ENCODE peak calls at places on chromosomes 16 and 17, in nine cellular contexts. One of them, this sample, is unnamed.

GRCh38 chr17:16456770-16457316 is 35.1 kb downstream of the LRRC75A start:
- DNase-seq in T-cell: no peak
- DNase-seq in transverse colon: no peak
- DNase-seq in NCI-H1417: no peak
- DNase-seq in skeletal muscle cell: no peak
- DNase-seq in stimulated activated CD4-positive, alpha-beta T cell treated with anti-CD3 and anti-CD28 coated beads, Interleukin-4, amount 100 ng/mL, for 24 hours: no peak
- DNase-seq in left kidney: peak
- DNase-seq in EH: no peak
- DNase-seq in T1000: no peak
- DNase-seq in this sample: no peak

GRCh38 chr16:89612415-89612814 is 1.0 kb upstream of the DPEP1 start:
- DNase-seq in stimulated activated CD4-positive, alpha-beta T cell treated with anti-CD3 and anti-CD28 coated beads, Interleukin-4, amount 100 ng/mL, for 24 hours: no peak
- DNase-seq in skeletal muscle cell: no peak
- DNase-seq in T-cell: no peak
- DNase-seq in left kidney: no peak
- DNase-seq in transverse colon: no peak
- DNase-seq in T1000: no peak
- DNase-seq in NCI-H1417: no peak
- DNase-seq in EH: no peak
- DNase-seq in this sample: no peak

GRCh38 chr17:80109713-80110446 is 8.5 kb downstream of the GAA start:
- DNase-seq in left kidney: no peak
- DNase-seq in NCI-H1417: peak
- DNase-seq in EH: no peak
- DNase-seq in transverse colon: no peak
- DNase-seq in T-cell: no peak
- DNase-seq in T1000: no peak
- DNase-seq in stimulated activated CD4-positive, alpha-beta T cell treated with anti-CD3 and anti-CD28 coated beads, Interleukin-4, amount 100 ng/mL, for 24 hours: no peak
- DNase-seq in skeletal muscle cell: no peak
- DNase-seq in this sample: no peak

GRCh38 chr16:90018297-90019200 is 707 bp downstream of the DBNDD1 start:
- DNase-seq in stimulated activated CD4-positive, alpha-beta T cell treated with anti-CD3 and anti-CD28 coated beads, Interleukin-4, amount 100 ng/mL, for 24 hours: no peak
- DNase-seq in T1000: no peak
- DNase-seq in left kidney: peak
- DNase-seq in T-cell: no peak
- DNase-seq in transverse colon: peak
- DNase-seq in NCI-H1417: peak
- DNase-seq in EH: no peak
- DNase-seq in skeletal muscle cell: no peak
- DNase-seq in this sample: no peak

GRCh38 chr17:31495049-31495885 is 103.8 kb downstream of the RAB11FIP4 start:
- DNase-seq in stimulated activated CD4-positive, alpha-beta T cell treated with anti-CD3 and anti-CD28 coated beads, Interleukin-4, amount 100 ng/mL, for 24 hours: no peak
- DNase-seq in transverse colon: peak
- DNase-seq in skeletal muscle cell: no peak
- DNase-seq in NCI-H1417: no peak
- DNase-seq in EH: no peak
- DNase-seq in T1000: no peak
- DNase-seq in left kidney: peak
- DNase-seq in T-cell: no peak
- DNase-seq in this sample: no peak

GRCh38 chr16:51137097-51137496 is 14.0 kb downstream of the SALL1 start:
- DNase-seq in stimulated activated CD4-positive, alpha-beta T cell treated with anti-CD3 and anti-CD28 coated beads, Interleukin-4, amount 100 ng/mL, for 24 hours: no peak
- DNase-seq in NCI-H1417: no peak
- DNase-seq in T1000: no peak
- DNase-seq in skeletal muscle cell: no peak
- DNase-seq in left kidney: no peak
- DNase-seq in EH: peak
- DNase-seq in transverse colon: no peak
- DNase-seq in T-cell: no peak
- DNase-seq in this sample: no peak

GRCh38 chr17:69729937-69730336 is 315.4 kb downstream of the MAP2K6 start:
- DNase-seq in NCI-H1417: no peak
- DNase-seq in left kidney: no peak
- DNase-seq in stimulated activated CD4-positive, alpha-beta T cell treated with anti-CD3 and anti-CD28 coated beads, Interleukin-4, amount 100 ng/mL, for 24 hours: no peak
- DNase-seq in skeletal muscle cell: no peak
- DNase-seq in T1000: no peak
- DNase-seq in T-cell: no peak
- DNase-seq in EH: peak
- DNase-seq in transverse colon: no peak
- DNase-seq in this sample: no peak

GRCh38 chr16:4679854-4680636 is 13.3 kb upstream of the NUDT16L1 start:
- DNase-seq in EH: no peak
- DNase-seq in T1000: peak
- DNase-seq in T-cell: no peak
- DNase-seq in left kidney: no peak
- DNase-seq in NCI-H1417: no peak
- DNase-seq in skeletal muscle cell: no peak
- DNase-seq in transverse colon: peak
- DNase-seq in stimulated activated CD4-positive, alpha-beta T cell treated with anti-CD3 and anti-CD28 coated beads, Interleukin-4, amount 100 ng/mL, for 24 hours: no peak
- DNase-seq in this sample: no peak

GRCh38 chr17:39618252-39618913 is 8.4 kb upstream of the PPP1R1B start:
- DNase-seq in T1000: no peak
- DNase-seq in NCI-H1417: peak
- DNase-seq in EH: no peak
- DNase-seq in stimulated activated CD4-positive, alpha-beta T cell treated with anti-CD3 and anti-CD28 coated beads, Interleukin-4, amount 100 ng/mL, for 24 hours: no peak
- DNase-seq in left kidney: peak
- DNase-seq in transverse colon: peak
- DNase-seq in skeletal muscle cell: no peak
- DNase-seq in T-cell: no peak
- DNase-seq in this sample: no peak

GRCh38 chr16:88923926-88924833 is 52.8 kb downstream of the CBFA2T3 start:
- DNase-seq in T1000: no peak
- DNase-seq in stimulated activated CD4-positive, alpha-beta T cell treated with anti-CD3 and anti-CD28 coated beads, Interleukin-4, amount 100 ng/mL, for 24 hours: no peak
- DNase-seq in transverse colon: no peak
- DNase-seq in skeletal muscle cell: no peak
- DNase-seq in NCI-H1417: no peak
- DNase-seq in EH: no peak
- DNase-seq in T-cell: no peak
- DNase-seq in left kidney: no peak
- DNase-seq in this sample: no peak

GRCh38 chr16:410516-411178 is 9.0 kb downstream of the DECR2 start:
- DNase-seq in left kidney: peak
- DNase-seq in EH: no peak
- DNase-seq in stimulated activated CD4-positive, alpha-beta T cell treated with anti-CD3 and anti-CD28 coated beads, Interleukin-4, amount 100 ng/mL, for 24 hours: no peak
- DNase-seq in skeletal muscle cell: no peak
- DNase-seq in T1000: no peak
- DNase-seq in T-cell: no peak
- DNase-seq in NCI-H1417: no peak
- DNase-seq in transverse colon: no peak
- DNase-seq in this sample: no peak

GRCh38 chr16:23836078-23836403 is 258 bp downstream of the PRKCB start:
- DNase-seq in left kidney: no peak
- DNase-seq in T1000: no peak
- DNase-seq in T-cell: no peak
- DNase-seq in skeletal muscle cell: no peak
- DNase-seq in transverse colon: no peak
- DNase-seq in stimulated activated CD4-positive, alpha-beta T cell treated with anti-CD3 and anti-CD28 coated beads, Interleukin-4, amount 100 ng/mL, for 24 hours: no peak
- DNase-seq in EH: no peak
- DNase-seq in NCI-H1417: no peak
- DNase-seq in this sample: no peak

GRCh38 chr17:51912939-51913338 is 245.6 kb downstream of the CA10 start:
- DNase-seq in skeletal muscle cell: no peak
- DNase-seq in transverse colon: no peak
- DNase-seq in EH: no peak
- DNase-seq in NCI-H1417: no peak
- DNase-seq in stimulated activated CD4-positive, alpha-beta T cell treated with anti-CD3 and anti-CD28 coated beads, Interleukin-4, amount 100 ng/mL, for 24 hours: no peak
- DNase-seq in T-cell: no peak
- DNase-seq in left kidney: no peak
- DNase-seq in T1000: no peak
- DNase-seq in this sample: no peak

GRCh38 chr16:52128407-52128806 is 418.5 kb downstream of the TOX3 start:
- DNase-seq in T-cell: no peak
- DNase-seq in stimulated activated CD4-positive, alpha-beta T cell treated with anti-CD3 and anti-CD28 coated beads, Interleukin-4, amount 100 ng/mL, for 24 hours: no peak
- DNase-seq in left kidney: no peak
- DNase-seq in EH: no peak
- DNase-seq in skeletal muscle cell: no peak
- DNase-seq in T1000: no peak
- DNase-seq in NCI-H1417: no peak
- DNase-seq in transverse colon: no peak
- DNase-seq in this sample: no peak

GRCh38 chr17:59829217-59830006 is 63.3 kb downstream of the TUBD1 start:
- DNase-seq in EH: peak
- DNase-seq in T1000: peak
- DNase-seq in NCI-H1417: peak
- DNase-seq in transverse colon: no peak
- DNase-seq in skeletal muscle cell: peak
- DNase-seq in left kidney: peak
- DNase-seq in stimulated activated CD4-positive, alpha-beta T cell treated with anti-CD3 and anti-CD28 coated beads, Interleukin-4, amount 100 ng/mL, for 24 hours: peak
- DNase-seq in T-cell: no peak
- DNase-seq in this sample: peak

GRCh38 chr16:31459722-31460581 is 651 bp downstream of the ARMC5 start:
- DNase-seq in left kidney: peak
- DNase-seq in stimulated activated CD4-positive, alpha-beta T cell treated with anti-CD3 and anti-CD28 coated beads, Interleukin-4, amount 100 ng/mL, for 24 hours: peak
- DNase-seq in skeletal muscle cell: peak
- DNase-seq in T1000: peak
- DNase-seq in EH: peak
- DNase-seq in T-cell: peak
- DNase-seq in NCI-H1417: peak
- DNase-seq in transverse colon: peak
- DNase-seq in this sample: peak

GRCh38 chr16:51039638-51040331 is 111.3 kb downstream of the SALL1 start:
- DNase-seq in EH: no peak
- DNase-seq in left kidney: no peak
- DNase-seq in T-cell: no peak
- DNase-seq in skeletal muscle cell: no peak
- DNase-seq in T1000: no peak
- DNase-seq in stimulated activated CD4-positive, alpha-beta T cell treated with anti-CD3 and anti-CD28 coated beads, Interleukin-4, amount 100 ng/mL, for 24 hours: no peak
- DNase-seq in NCI-H1417: no peak
- DNase-seq in transverse colon: no peak
- DNase-seq in this sample: no peak

GRCh38 chr17:29619251-29619650 is 3.5 kb downstream of the CORO6 start:
- DNase-seq in transverse colon: no peak
- DNase-seq in skeletal muscle cell: no peak
- DNase-seq in EH: peak
- DNase-seq in T-cell: no peak
- DNase-seq in T1000: no peak
- DNase-seq in left kidney: peak
- DNase-seq in NCI-H1417: no peak
- DNase-seq in stimulated activated CD4-positive, alpha-beta T cell treated with anti-CD3 and anti-CD28 coated beads, Interleukin-4, amount 100 ng/mL, for 24 hours: no peak
- DNase-seq in this sample: no peak

GRCh38 chr17:75370288-75370687 is 35.2 kb downstream of the GRB2 start:
- DNase-seq in transverse colon: no peak
- DNase-seq in left kidney: no peak
- DNase-seq in NCI-H1417: no peak
- DNase-seq in stimulated activated CD4-positive, alpha-beta T cell treated with anti-CD3 and anti-CD28 coated beads, Interleukin-4, amount 100 ng/mL, for 24 hours: no peak
- DNase-seq in skeletal muscle cell: no peak
- DNase-seq in T-cell: no peak
- DNase-seq in T1000: no peak
- DNase-seq in EH: no peak
- DNase-seq in this sample: no peak

GRCh38 chr16:4411684-4412083 is 4.7 kb downstream of the CORO7 start:
- DNase-seq in NCI-H1417: no peak
- DNase-seq in left kidney: no peak
- DNase-seq in T-cell: no peak
- DNase-seq in EH: no peak
- DNase-seq in T1000: no peak
- DNase-seq in stimulated activated CD4-positive, alpha-beta T cell treated with anti-CD3 and anti-CD28 coated beads, Interleukin-4, amount 100 ng/mL, for 24 hours: no peak
- DNase-seq in transverse colon: no peak
- DNase-seq in skeletal muscle cell: peak
- DNase-seq in this sample: peak

GRCh38 chr17:83136156-83136555 is 56.7 kb downstream of the METRNL start:
- DNase-seq in T-cell: no peak
- DNase-seq in stimulated activated CD4-positive, alpha-beta T cell treated with anti-CD3 and anti-CD28 coated beads, Interleukin-4, amount 100 ng/mL, for 24 hours: no peak
- DNase-seq in left kidney: no peak
- DNase-seq in transverse colon: peak
- DNase-seq in skeletal muscle cell: no peak
- DNase-seq in EH: no peak
- DNase-seq in T1000: no peak
- DNase-seq in NCI-H1417: no peak
- DNase-seq in this sample: no peak

GRCh38 chr16:17222756-17223411 is 247.9 kb downstream of the XYLT1 start:
- DNase-seq in stimulated activated CD4-positive, alpha-beta T cell treated with anti-CD3 and anti-CD28 coated beads, Interleukin-4, amount 100 ng/mL, for 24 hours: no peak
- DNase-seq in EH: no peak
- DNase-seq in skeletal muscle cell: no peak
- DNase-seq in T-cell: no peak
- DNase-seq in T1000: no peak
- DNase-seq in left kidney: peak
- DNase-seq in NCI-H1417: no peak
- DNase-seq in transverse colon: peak
- DNase-seq in this sample: no peak

GRCh38 chr16:85293899-85294642 is 181.8 kb upstream of the CIBAR2 start:
- DNase-seq in EH: no peak
- DNase-seq in stimulated activated CD4-positive, alpha-beta T cell treated with anti-CD3 and anti-CD28 coated beads, Interleukin-4, amount 100 ng/mL, for 24 hours: no peak
- DNase-seq in left kidney: no peak
- DNase-seq in T-cell: no peak
- DNase-seq in transverse colon: no peak
- DNase-seq in T1000: no peak
- DNase-seq in NCI-H1417: no peak
- DNase-seq in skeletal muscle cell: no peak
- DNase-seq in this sample: no peak

GRCh38 chr16:81066700-81067099 is 10.3 kb downstream of the C16orf46 start:
- DNase-seq in T-cell: no peak
- DNase-seq in T1000: no peak
- DNase-seq in left kidney: peak
- DNase-seq in NCI-H1417: no peak
- DNase-seq in EH: no peak
- DNase-seq in stimulated activated CD4-positive, alpha-beta T cell treated with anti-CD3 and anti-CD28 coated beads, Interleukin-4, amount 100 ng/mL, for 24 hours: no peak
- DNase-seq in transverse colon: no peak
- DNase-seq in skeletal muscle cell: no peak
- DNase-seq in this sample: no peak

GRCh38 chr17:74369221-74369620 is 1.9 kb downstream of the GPR142 start:
- DNase-seq in transverse colon: peak
- DNase-seq in left kidney: peak
- DNase-seq in NCI-H1417: no peak
- DNase-seq in EH: no peak
- DNase-seq in T1000: no peak
- DNase-seq in stimulated activated CD4-positive, alpha-beta T cell treated with anti-CD3 and anti-CD28 coated beads, Interleukin-4, amount 100 ng/mL, for 24 hours: peak
- DNase-seq in T-cell: peak
- DNase-seq in skeletal muscle cell: no peak
- DNase-seq in this sample: peak

GRCh38 chr17:44556114-44556853 is 1.0 kb upstream of the FZD2 start:
- DNase-seq in transverse colon: peak
- DNase-seq in stimulated activated CD4-positive, alpha-beta T cell treated with anti-CD3 and anti-CD28 coated beads, Interleukin-4, amount 100 ng/mL, for 24 hours: peak
- DNase-seq in T-cell: no peak
- DNase-seq in left kidney: peak
- DNase-seq in NCI-H1417: peak
- DNase-seq in T1000: no peak
- DNase-seq in skeletal muscle cell: no peak
- DNase-seq in EH: peak
- DNase-seq in this sample: no peak

GRCh38 chr17:59093702-59094231 is 12.9 kb downstream of the TRIM37 start:
- DNase-seq in T-cell: no peak
- DNase-seq in T1000: peak
- DNase-seq in left kidney: peak
- DNase-seq in skeletal muscle cell: peak
- DNase-seq in NCI-H1417: no peak
- DNase-seq in transverse colon: peak
- DNase-seq in stimulated activated CD4-positive, alpha-beta T cell treated with anti-CD3 and anti-CD28 coated beads, Interleukin-4, amount 100 ng/mL, for 24 hours: no peak
- DNase-seq in EH: peak
- DNase-seq in this sample: no peak

GRCh38 chr17:57121308-57122042 is 36.4 kb downstream of the AKAP1 start:
- DNase-seq in T-cell: no peak
- DNase-seq in stimulated activated CD4-positive, alpha-beta T cell treated with anti-CD3 and anti-CD28 coated beads, Interleukin-4, amount 100 ng/mL, for 24 hours: no peak
- DNase-seq in transverse colon: no peak
- DNase-seq in EH: peak
- DNase-seq in NCI-H1417: peak
- DNase-seq in skeletal muscle cell: no peak
- DNase-seq in left kidney: peak
- DNase-seq in T1000: no peak
- DNase-seq in this sample: no peak

GRCh38 chr17:38798614-38799500 is 499 bp downstream of the PIP4K2B start:
- DNase-seq in EH: peak
- DNase-seq in stimulated activated CD4-positive, alpha-beta T cell treated with anti-CD3 and anti-CD28 coated beads, Interleukin-4, amount 100 ng/mL, for 24 hours: peak
- DNase-seq in T-cell: peak
- DNase-seq in transverse colon: peak
- DNase-seq in T1000: no peak
- DNase-seq in NCI-H1417: peak
- DNase-seq in left kidney: peak
- DNase-seq in skeletal muscle cell: peak
- DNase-seq in this sample: peak

GRCh38 chr16:66446737-66447136 is 19.6 kb downstream of the BEAN1 start:
- DNase-seq in stimulated activated CD4-positive, alpha-beta T cell treated with anti-CD3 and anti-CD28 coated beads, Interleukin-4, amount 100 ng/mL, for 24 hours: no peak
- DNase-seq in skeletal muscle cell: no peak
- DNase-seq in NCI-H1417: no peak
- DNase-seq in EH: no peak
- DNase-seq in left kidney: no peak
- DNase-seq in T-cell: no peak
- DNase-seq in transverse colon: no peak
- DNase-seq in T1000: no peak
- DNase-seq in this sample: no peak

GRCh38 chr17:49565948-49566491 is 9.7 kb upstream of the NXPH3 start:
- DNase-seq in T1000: no peak
- DNase-seq in skeletal muscle cell: peak
- DNase-seq in NCI-H1417: peak
- DNase-seq in stimulated activated CD4-positive, alpha-beta T cell treated with anti-CD3 and anti-CD28 coated beads, Interleukin-4, amount 100 ng/mL, for 24 hours: no peak
- DNase-seq in transverse colon: peak
- DNase-seq in T-cell: no peak
- DNase-seq in EH: no peak
- DNase-seq in left kidney: peak
- DNase-seq in this sample: no peak